ENCODE peak calls at places on chromosome 5, in five cellular contexts. J, M, Z, Y and A are unnamed samples.

GRCh38 chr5:177462021-177462670 is 11.3 kb downstream of the DBN1 start:
- DNase-seq in J (no peak), M (no peak), Z (no peak), Y (no peak), A (no peak)

GRCh38 chr5:113022661-113023060 is 46.1 kb downstream of the DCP2 start:
- DNase-seq in J (no peak), M (no peak), Z (no peak), Y (no peak), A (no peak)

GRCh38 chr5:10286552-10287227 is 21.0 kb downstream of the CMBL start:
- DNase-seq in J (peak), M (no peak), Z (no peak), Y (no peak), A (no peak)

GRCh38 chr5:180592176-180592575 is 877 bp upstream of the SCGB3A1 start:
- DNase-seq in J (no peak), M (no peak), Z (no peak), Y (no peak), A (no peak)

GRCh38 chr5:180352116-180352975 is 790 bp downstream of the GFPT2 start:
- DNase-seq in J (peak), M (no peak), Z (peak), Y (no peak), A (no peak)

GRCh38 chr5:39013938-39014337 is 60.3 kb downstream of the RICTOR start:
- DNase-seq in J (no peak), M (no peak), Z (no peak), Y (no peak), A (no peak)

GRCh38 chr5:133382661-133383579 is 229.4 kb downstream of the FSTL4 start:
- DNase-seq in J (no peak), M (no peak), Z (no peak), Y (no peak), A (no peak)

GRCh38 chr5:89613222-89613956 is 730.4 kb upstream of the MEF2C start:
- DNase-seq in J (no peak), M (no peak), Z (no peak), Y (no peak), A (no peak)

GRCh38 chr5:116747881-116748280 is 173.3 kb upstream of the SEMA6A start:
- DNase-seq in J (no peak), M (no peak), Z (no peak), Y (no peak), A (no peak)

GRCh38 chr5:37850128-37850865 is 10.5 kb upstream of the GDNF start:
- DNase-seq in J (no peak), M (no peak), Z (no peak), Y (no peak), A (no peak)

GRCh38 chr5:151383011-151383410 is 35.7 kb upstream of the SLC36A2 start:
- DNase-seq in J (no peak), M (no peak), Z (no peak), Y (no peak), A (no peak)

GRCh38 chr5:170315154-170315553 is 17.6 kb upstream of the LCP2 start:
- DNase-seq in J (peak), M (no peak), Z (no peak), Y (no peak), A (peak)

GRCh38 chr5:125583291-125583690 is 836.9 kb upstream of the ZNF608 start:
- DNase-seq in J (no peak), M (no peak), Z (no peak), Y (no peak), A (no peak)

GRCh38 chr5:151770383-151771258 is 1.1 kb upstream of the G3BP1 start:
- DNase-seq in J (peak), M (peak), Z (peak), Y (peak), A (peak)

GRCh38 chr5:54090495-54091084 is 219.8 kb downstream of the ARL15 start:
- DNase-seq in J (no peak), M (no peak), Z (peak), Y (no peak), A (no peak)

GRCh38 chr5:61280205-61280604 is 51.9 kb upstream of the ZSWIM6 start:
- DNase-seq in J (no peak), M (no peak), Z (no peak), Y (no peak), A (no peak)

GRCh38 chr5:134506054-134507039 is 19.1 kb upstream of the JADE2 start:
- DNase-seq in J (no peak), M (no peak), Z (peak), Y (peak), A (peak)

GRCh38 chr5:73822989-73823339 is 197.0 kb downstream of the ARHGEF28 start:
- DNase-seq in J (no peak), M (no peak), Z (no peak), Y (no peak), A (no peak)

DNA sequence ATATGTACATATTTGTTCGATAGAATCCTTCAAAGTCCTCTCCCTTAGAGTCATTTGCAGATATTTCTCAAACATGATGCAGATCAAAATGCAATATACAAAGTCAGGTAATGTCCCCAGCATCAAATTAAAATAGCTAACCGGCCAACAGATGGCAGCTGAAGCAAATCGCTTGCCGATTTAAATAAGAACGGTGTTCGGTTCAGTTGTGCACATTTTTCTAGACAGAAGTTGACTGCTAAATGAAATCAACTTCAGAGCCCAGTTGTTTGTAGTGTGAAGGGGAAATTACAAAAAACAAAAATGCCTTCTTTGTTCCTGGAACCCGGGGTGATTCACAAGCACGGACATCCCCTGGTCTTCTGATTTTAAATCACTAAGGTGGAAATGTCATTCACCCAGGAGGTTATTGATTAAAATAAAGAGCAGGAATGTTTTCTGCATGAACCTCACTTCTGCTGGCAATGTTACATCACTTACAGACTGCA is 219.2 kb downstream of the EBF1 start:
- DNase-seq in J (no peak), M (no peak), Z (no peak), Y (no peak), A (no peak)
- TF ChIP-seq CTCF in J (no peak), M (no peak), Z (no peak), Y (no peak), A (no peak)

DNA sequence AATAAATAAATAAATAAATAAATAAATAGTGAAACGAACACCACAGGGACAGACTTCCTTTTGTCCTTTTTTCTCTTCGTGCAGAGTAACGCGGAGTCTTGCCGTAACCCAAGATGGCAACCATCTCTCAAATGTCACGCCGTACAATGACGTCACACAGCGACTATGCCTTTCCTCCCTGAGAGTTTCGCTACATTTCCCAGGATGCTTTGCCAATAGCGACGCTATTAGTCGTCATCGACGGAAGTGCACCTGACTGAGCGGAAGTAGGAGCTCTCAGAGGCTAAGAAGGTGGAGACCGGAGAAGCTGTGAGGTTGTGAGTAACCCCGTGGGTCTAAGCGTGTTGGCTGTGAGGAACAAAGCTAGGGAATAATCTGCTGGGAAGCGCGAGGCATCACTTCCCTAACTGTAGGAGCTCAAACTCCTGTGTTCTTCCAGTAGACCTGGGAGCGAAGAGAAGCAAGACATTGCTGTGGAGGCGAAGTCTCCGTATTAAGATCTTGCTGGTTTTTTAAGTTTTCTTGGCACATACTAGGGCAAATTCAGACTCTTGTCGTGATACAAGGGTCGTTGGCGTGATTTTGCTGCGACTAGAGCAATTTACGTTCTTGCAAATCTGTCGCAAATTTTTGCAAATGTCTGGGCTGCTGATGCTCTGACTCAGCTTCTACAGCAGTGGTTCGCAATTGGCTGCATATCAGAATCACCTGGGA is at the start of gene TTC1:
- DNase-seq in J (peak), M (peak), Z (peak), Y (peak), A (peak)
- TF ChIP-seq POLR2A in J (peak), M (peak), Z (peak), Y (peak), A (peak)

GRCh38 chr5:43305948-43306563 is 7.2 kb downstream of the HMGCS1 start:
- DNase-seq in J (no peak), M (no peak), Z (peak), Y (no peak), A (no peak)
- TF ChIP-seq CTCF in J (peak), M (peak), Z (peak), Y (peak), A (no peak)

GRCh38 chr5:149552038-149552494 is 827 bp upstream of the CSNK1A1 start:
- DNase-seq in J (no peak), M (no peak), Z (no peak), Y (no peak), A (no peak)

GRCh38 chr5:149550267-149550582 is 1.0 kb downstream of the CSNK1A1 start:
- DNase-seq in J (no peak), M (no peak), Z (no peak), Y (no peak), A (no peak)

GRCh38 chr5:149551227-149552037 is at the start of gene CSNK1A1:
- DNase-seq in J (peak), M (peak), Z (peak), Y (peak), A (peak)

GRCh38 chr5:149550608-149551226 is 522 bp downstream of the CSNK1A1 start:
- DNase-seq in J (no peak), M (no peak), Z (no peak), Y (peak), A (peak)

GRCh38 chr5:149549461-149550266 is 1.6 kb downstream of the CSNK1A1 start:
- DNase-seq in J (peak), M (no peak), Z (peak), Y (peak), A (no peak)
- TF ChIP-seq POLR2A in J (no peak), M (no peak), Z (no peak), Y (peak), A (no peak)

DNA sequence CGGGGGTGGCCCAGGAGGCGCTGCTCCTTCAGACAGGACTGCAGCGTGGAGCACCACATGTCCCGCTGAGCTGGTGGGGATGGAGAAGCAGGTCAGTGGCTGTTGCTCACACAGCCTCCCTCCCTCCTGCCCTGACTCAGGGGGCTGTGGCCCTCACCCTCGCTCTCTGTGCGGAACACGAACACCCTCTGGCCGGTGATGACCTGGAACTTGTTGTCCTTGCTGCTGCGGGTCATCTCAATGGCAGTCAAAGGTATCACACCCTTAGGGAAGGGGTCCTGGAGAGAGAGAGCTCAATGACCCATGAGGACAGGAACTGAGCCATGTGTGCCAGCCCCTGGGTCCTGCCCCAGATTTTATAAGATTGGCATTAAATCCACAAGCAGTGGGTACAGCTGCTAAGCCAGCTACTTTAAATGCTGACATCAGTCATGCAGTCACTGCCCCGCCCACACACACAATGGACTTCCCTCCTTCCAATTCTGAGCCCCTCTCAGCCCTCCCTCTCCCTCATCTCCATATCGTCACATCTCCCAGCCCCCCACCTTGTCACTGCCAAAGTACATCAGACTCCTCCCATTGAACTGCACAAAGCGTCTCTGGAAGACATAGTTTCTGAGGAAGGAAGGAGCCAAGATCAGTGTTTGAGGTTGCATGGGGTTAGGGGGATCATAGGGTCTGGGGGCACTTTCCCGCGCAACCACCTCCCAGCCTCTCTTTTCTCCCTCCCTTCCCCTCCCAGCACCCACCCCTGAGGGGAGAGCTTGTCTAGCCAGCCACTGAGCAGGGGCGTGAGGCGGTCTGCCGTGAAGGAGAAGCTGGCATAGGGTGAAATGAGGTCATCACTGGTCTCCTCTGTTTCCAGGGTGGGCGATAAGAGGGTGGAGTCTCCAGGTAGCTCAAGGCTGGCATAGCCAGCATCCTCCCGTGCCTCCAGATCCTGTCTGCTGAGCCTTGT is 8.9 kb downstream of the ARAP3 start:
- DNase-seq in J (no peak), M (no peak), Z (no peak), Y (no peak), A (no peak)
- TF ChIP-seq CTCF in J (no peak), M (no peak), Z (no peak), Y (no peak), A (no peak)